ENCODE peak calls at places on chromosomes 7 and 10, in eight cellular contexts. M is NCI-H69; S is astrocyte of the hippocampus; N is A549; I is NCI-H2029; G is omental fat pad; K is hepatocyte; C is CD4-positive, alpha-beta T cell. X is an unnamed sample.

GRCh38 chr7:105439174-105439893 is 50.6 kb upstream of the SRPK2 start:
- DNase-seq in M (peak; percentile 82), S (peak; percentile 79), N (peak; percentile 30), I (peak; percentile 89), G (no peak), K (no peak), C (no peak), X (peak; percentile 27)

GRCh38 chr10:7872041-7872442 is 53.7 kb downstream of the TAF3 start:
- DNase-seq in M (peak; percentile 75), S (peak; percentile 35), N (peak; percentile 8), I (no peak), G (no peak), K (peak; percentile 31), C (no peak), X (peak; percentile 63)

GRCh38 chr10:31034041-31034918 is 2.6 kb upstream of the ZNF438 start:
- DNase-seq in M (no peak), S (peak; percentile 87), N (no peak), I (no peak), G (no peak), K (peak; percentile 17), C (no peak), X (no peak)

GRCh38 chr10:70619271-70620019 is 16.9 kb upstream of the PRF1 start:
- DNase-seq in M (peak; percentile 59), S (peak; percentile 42), N (peak; percentile 45), I (peak; percentile 1), G (no peak), K (no peak), C (no peak), X (no peak)

GRCh38 chr7:954330-955238 is at the start of gene ADAP1:
- DNase-seq in M (peak; percentile 68), S (peak; percentile 73), N (peak; percentile 37), I (no peak), G (no peak), K (peak; percentile 85), C (peak; percentile 63), X (peak; percentile 84)

GRCh38 chr10:61166065-61166464 is 222.1 kb upstream of the RHOBTB1 start:
- DNase-seq in M (peak; percentile 8), S (no peak), N (no peak), I (no peak), G (no peak), K (no peak), C (no peak), X (no peak)

GRCh38 chr7:154406312-154406711 is 354.1 kb downstream of the DPP6 start:
- DNase-seq in M (no peak), S (no peak), N (no peak), I (no peak), G (no peak), K (no peak), C (no peak), X (no peak)

GRCh38 chr10:33900591-33900990 is 566.1 kb upstream of the NRP1 start:
- DNase-seq in M (no peak), S (peak; percentile 55), N (no peak), I (no peak), G (no peak), K (no peak), C (no peak), X (peak; percentile 39)

GRCh38 chr7:91266067-91266930 is 2.1 kb downstream of the FZD1 start:
- DNase-seq in M (no peak), S (peak; percentile 58), N (no peak), I (no peak), G (no peak), K (peak; percentile 32), C (no peak), X (peak; percentile 55)

GRCh38 chr7:45687721-45688120 is 113.6 kb downstream of the ADCY1 start:
- DNase-seq in M (no peak), S (peak; percentile 21), N (no peak), I (no peak), G (no peak), K (no peak), C (no peak), X (no peak)